ENCODE peak calls at places on chromosomes 4 and X, in six cellular contexts. D is uterus, P is testis, I is tibial artery, A is left lung, K is cardiac muscle cell. Y is an unnamed sample.

GRCh38 chr4:76626686-76627465 is 191.8 kb downstream of the SHROOM3 start:
- DNase-seq in D (no peak), P (no peak), I (no peak), A (no peak), K (peak; percentile 44), Y (peak; percentile 57)

GRCh38 chrX:96563663-96564062 is 121.0 kb upstream of the DIAPH2 start:
- DNase-seq in D (no peak), P (no peak), I (no peak), A (no peak), K (peak; percentile 57), Y (no peak)

GRCh38 chr4:13331827-13332226 is 152.3 kb downstream of the RAB28 start:
- DNase-seq in D (no peak), P (no peak), I (no peak), A (no peak), K (no peak), Y (no peak)

GRCh38 chr4:102734591-102735385 is 26.0 kb downstream of the MANBA start:
- DNase-seq in D (no peak), P (no peak), I (no peak), A (no peak), K (no peak), Y (no peak)

GRCh38 chr4:183798249-183798920 is 106.7 kb upstream of the STOX2 start:
- DNase-seq in D (no peak), P (peak; percentile 33), I (no peak), A (no peak), K (no peak), Y (peak; percentile 71)

GRCh38 chrX:57285001-57285400 is 1.5 kb upstream of the FAAH2 start:
- DNase-seq in D (no peak), P (no peak), I (no peak), A (no peak), K (no peak), Y (no peak)

GRCh38 chr4:164956766-164957643 is 20.5 kb downstream of the TRIM61 start:
- DNase-seq in D (peak; percentile 32), P (peak; percentile 92), I (peak; percentile 79), A (peak; percentile 92), K (peak; percentile 80), Y (peak; percentile 95)

GRCh38 chr4:188439641-188440311 is 300.5 kb downstream of the TRIML1 start:
- DNase-seq in D (no peak), P (no peak), I (no peak), A (no peak), K (peak; percentile 13), Y (peak; percentile 46)

GRCh38 chr4:83875437-83875836 is 339.5 kb downstream of the GPAT3 start:
- DNase-seq in D (no peak), P (no peak), I (no peak), A (no peak), K (no peak), Y (no peak)

GRCh38 chr4:709348-709747 is 3.7 kb downstream of the PCGF3 start:
- DNase-seq in D (no peak), P (no peak), I (no peak), A (no peak), K (no peak), Y (no peak)

GRCh38 chrX:74346124-74346523 is 42.1 kb downstream of the ZCCHC13 start:
- DNase-seq in D (no peak), P (no peak), I (no peak), A (no peak), K (peak; percentile 33), Y (no peak)

GRCh38 chr4:162770761-162771490 is 395.8 kb downstream of the NAF1 start:
- DNase-seq in D (no peak), P (no peak), I (no peak), A (no peak), K (peak; percentile 75), Y (no peak)

GRCh38 chr4:23333946-23334878 is 555.6 kb downstream of the PPARGC1A start:
- DNase-seq in D (no peak), P (no peak), I (no peak), A (no peak), K (peak; percentile 95), Y (peak; percentile 69)

GRCh38 chrX:41276661-41277506 is 57.1 kb upstream of the DDX3X start:
- DNase-seq in D (peak; percentile 15), P (no peak), I (peak; percentile 64), A (no peak), K (no peak), Y (peak; percentile 61)

GRCh38 chr4:134365852-134366251 is 164.3 kb upstream of the PABPC4L start:
- DNase-seq in D (no peak), P (no peak), I (no peak), A (no peak), K (no peak), Y (no peak)

GRCh38 chrX:44036336-44036735 is 63.1 kb upstream of the NDP start:
- DNase-seq in D (no peak), P (no peak), I (no peak), A (no peak), K (peak; percentile 79), Y (no peak)

GRCh38 chr4:104302731-104303130 is 192.0 kb downstream of the CXXC4 start:
- DNase-seq in D (no peak), P (no peak), I (no peak), A (no peak), K (no peak), Y (no peak)

GRCh38 chrX:153643431-153644351 is 3.3 kb upstream of the DUSP9 start:
- DNase-seq in D (no peak), P (no peak), I (no peak), A (no peak), K (no peak), Y (peak; percentile 56)

GRCh38 chr4:74873545-74874295 is 59.2 kb upstream of the PARM1 start:
- DNase-seq in D (no peak), P (no peak), I (no peak), A (no peak), K (peak; percentile 20), Y (peak; percentile 42)

GRCh38 chr4:95181446-95182306 is 367.1 kb downstream of the UNC5C start:
- DNase-seq in D (no peak), P (no peak), I (no peak), A (no peak), K (peak; percentile 19), Y (peak; percentile 87)

GRCh38 chr4:54499308-54500074 is 158.3 kb upstream of the KIT start:
- DNase-seq in D (no peak), P (no peak), I (no peak), A (no peak), K (no peak), Y (no peak)

GRCh38 chr4:54527532-54527931 is 130.2 kb upstream of the KIT start:
- DNase-seq in D (no peak), P (no peak), I (no peak), A (no peak), K (no peak), Y (peak; percentile 61)

GRCh38 chr4:154622598-154622997 is 10.1 kb upstream of the FGG start:
- DNase-seq in D (no peak), P (no peak), I (no peak), A (no peak), K (peak; percentile 55), Y (no peak)

DNA sequence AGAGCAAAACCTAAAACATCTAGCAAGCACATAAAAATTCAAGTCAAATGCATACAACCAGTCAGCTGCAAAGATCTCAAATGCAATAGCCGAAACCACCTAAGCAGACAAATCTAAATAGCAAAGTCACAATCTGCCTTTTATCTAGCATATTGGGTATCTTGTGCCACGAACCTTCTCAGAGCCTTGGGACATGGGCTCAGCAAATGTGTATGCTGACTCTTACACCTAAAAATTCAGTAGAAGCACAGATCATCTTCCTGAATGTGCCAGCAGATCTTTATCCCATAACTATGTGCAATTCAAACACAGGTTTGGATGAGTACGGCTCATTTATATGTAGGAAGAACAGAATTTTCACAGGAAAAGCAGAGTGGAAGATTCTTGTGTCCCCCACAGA is 492.1 kb downstream of the INPP4B start:
- DNase-seq in D (no peak), P (no peak), I (no peak), A (no peak), K (no peak), Y (no peak)
- H3K27ac ChIP-seq in D (no peak overlapping the region), P (peak overlapping the region; percentile 16), I (no peak overlapping the region), A (no peak overlapping the region), K (peak overlapping the region; percentile 34), Y (no peak overlapping the region)

GRCh38 chr4:101101072-101101471 is 246.3 kb downstream of the PPP3CA start:
- DNase-seq in D (no peak), P (no peak), I (no peak), A (no peak), K (no peak), Y (no peak)

GRCh38 chr4:101099001-101099400 is 248.3 kb downstream of the PPP3CA start:
- DNase-seq in D (no peak), P (no peak), I (no peak), A (no peak), K (no peak), Y (no peak)

GRCh38 chr4:101102114-101102752 is 245.1 kb downstream of the PPP3CA start:
- DNase-seq in D (peak; percentile 29), P (peak; percentile 69), I (peak; percentile 74), A (no peak), K (peak; percentile 93), Y (no peak)

GRCh38 chr4:101104264-101105052 is 242.9 kb downstream of the PPP3CA start:
- DNase-seq in D (no peak), P (no peak), I (no peak), A (no peak), K (no peak), Y (no peak)

DNA sequence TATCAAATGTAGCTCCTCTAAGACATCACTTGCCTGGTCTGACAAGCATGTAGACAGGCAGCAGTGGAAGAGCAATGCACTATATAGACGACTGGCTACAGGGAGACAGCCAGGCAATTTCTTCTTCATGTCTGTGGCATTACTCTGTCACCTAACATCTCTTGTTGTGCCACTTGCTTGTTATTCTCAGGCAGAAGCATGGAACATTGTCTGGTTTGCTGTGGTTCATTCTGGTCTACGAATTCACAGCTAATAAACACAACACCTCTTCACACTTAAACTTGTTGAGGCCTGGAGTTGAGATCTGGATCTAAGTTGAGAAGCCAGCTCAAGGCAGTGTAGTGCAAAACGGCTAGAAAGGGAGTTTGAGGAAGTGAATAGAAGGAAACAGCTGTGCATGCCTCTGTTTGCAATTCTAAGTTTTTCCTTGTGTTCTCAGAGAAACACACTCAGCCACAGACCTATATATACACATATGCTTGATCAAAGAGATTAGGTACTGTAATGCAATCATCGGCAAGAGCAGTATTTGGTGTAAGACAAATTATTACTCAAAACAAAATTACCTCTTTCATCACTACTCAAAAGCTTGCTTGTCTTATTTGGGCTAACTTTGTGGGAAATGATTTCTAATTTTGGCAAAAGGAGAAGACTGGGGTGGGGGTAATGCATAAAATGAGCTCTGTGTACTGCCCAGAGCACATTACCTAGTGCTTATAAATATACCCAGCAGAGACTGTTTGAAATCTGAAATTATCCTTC is 243.8 kb downstream of the PPP3CA start:
- DNase-seq in D (no peak), P (no peak), I (no peak), A (no peak), K (peak; percentile 43), Y (no peak)
- H3K4me3 ChIP-seq in D (no peak overlapping the region), P (no peak overlapping the region), I (no peak overlapping the region), A (no peak overlapping the region), K (no peak overlapping the region), Y (no peak overlapping the region)

GRCh38 chr4:5459236-5459635 is 249.1 kb downstream of the EVC2 start:
- DNase-seq in D (no peak), P (no peak), I (peak; percentile 37), A (no peak), K (no peak), Y (no peak)
- H3K27me3 ChIP-seq in D (no peaks in the 10 kb centered on the region), P (no peaks in the 10 kb centered on the region), I (no peaks in the 10 kb centered on the region), A (no peaks in the 10 kb centered on the region), K (no peaks in the 10 kb centered on the region), Y (no peaks in the 10 kb centered on the region)

DNA sequence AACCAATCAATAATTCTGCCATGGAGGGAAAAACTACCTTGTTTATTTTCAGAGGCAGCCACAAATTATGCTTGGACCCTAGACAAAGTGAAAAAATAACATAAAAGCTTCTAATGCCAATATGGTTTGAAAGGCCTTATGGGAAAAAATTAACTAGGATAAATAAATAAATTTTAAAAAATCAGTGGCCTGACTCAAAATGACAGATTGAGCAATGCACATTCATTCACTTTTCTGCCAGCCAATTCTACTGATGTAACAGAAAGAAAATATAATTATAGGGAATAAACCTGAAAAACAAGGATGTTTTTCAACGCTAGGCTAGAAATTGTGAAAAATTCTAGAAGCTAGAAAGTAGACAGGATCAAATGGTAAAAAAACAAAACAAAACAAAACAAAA is 176.1 kb downstream of the SNCA start:
- DNase-seq in D (no peak), P (no peak), I (no peak), A (no peak), K (peak; percentile 14), Y (no peak)
- H3K27ac ChIP-seq in D (no peak overlapping the region), P (no peak overlapping the region), I (no peak overlapping the region), A (no peak overlapping the region), K (no peak overlapping the region), Y (no peak overlapping the region)

Y was measured in endodermal cell.